ENCODE peak calls at places on chromosomes 7 and 10, in nine cellular contexts. L is chondrocyte, K is hepatocyte, Q is tibial artery, C is astrocyte of the spinal cord, T is RWPE1, O is body of pancreas, A is prostate gland, H is WTC11. B is an unnamed sample.

GRCh38 chr10:6416892-6417512 is 163.1 kb downstream of the PRKCQ start:
- DNase-seq in C (peak), L (no peak), A (no peak), T (peak), H (no peak), Q (no peak), K (peak), O (no peak), B (peak)

GRCh38 chr7:136966825-136967224 is 98.4 kb downstream of the CHRM2 start:
- DNase-seq in L (no peak), C (no peak), H (no peak), T (no peak), O (no peak), K (no peak), Q (no peak), A (no peak), B (no peak)

GRCh38 chr7:54343511-54343910 is 198.7 kb upstream of the VSTM2A start:
- DNase-seq in O (no peak), T (no peak), L (no peak), A (no peak), K (no peak), C (no peak), H (no peak), Q (no peak), B (no peak)

GRCh38 chr7:108463613-108464012 is 7.4 kb upstream of the NRCAM start:
- DNase-seq in O (no peak), H (no peak), C (no peak), L (no peak), T (no peak), Q (no peak), K (no peak), A (no peak), B (no peak)

GRCh38 chr10:132062641-132063390 is 2.9 kb upstream of the JAKMIP3 start:
- DNase-seq in O (no peak), K (no peak), L (peak), T (no peak), Q (no peak), C (no peak), H (no peak), A (no peak), B (no peak)

GRCh38 chr7:43572516-43573049 is 10.3 kb upstream of the STK17A start:
- DNase-seq in L (no peak), K (peak), A (no peak), O (peak), T (peak), C (peak), H (no peak), Q (peak), B (no peak)

GRCh38 chr7:50449501-50449880 is 659 bp downstream of the FIGNL1 start:
- DNase-seq in O (no peak), Q (no peak), K (no peak), T (no peak), A (no peak), H (no peak), L (no peak), C (no peak), B (no peak)

GRCh38 chr7:27756298-27756697 is 16.3 kb downstream of the TAX1BP1 start:
- DNase-seq in Q (no peak), A (no peak), O (no peak), K (no peak), H (no peak), C (no peak), T (no peak), L (no peak), B (no peak)

GRCh38 chr10:69437321-69438259 is 13.7 kb upstream of the TSPAN15 start:
- DNase-seq in T (no peak), C (no peak), K (no peak), Q (no peak), A (no peak), L (no peak), H (no peak), O (no peak), B (no peak)

GRCh38 chr10:91251430-91252056 is 31.1 kb downstream of the PCGF5 start:
- DNase-seq in Q (peak), K (peak), T (peak), O (peak), C (peak), H (peak), A (peak), L (no peak), B (peak)

GRCh38 chr7:98168181-98168903 is 42.9 kb upstream of the BHLHA15 start:
- DNase-seq in K (peak), A (peak), C (peak), Q (peak), O (peak), L (no peak), H (peak), T (peak), B (peak)

GRCh38 chr7:121430558-121430957 is 34.5 kb upstream of the FAM3C start:
- DNase-seq in K (no peak), L (no peak), O (no peak), A (no peak), T (no peak), C (no peak), Q (no peak), H (no peak), B (no peak)

GRCh38 chr10:48399056-48399541 is 92.6 kb downstream of the MAPK8 start:
- DNase-seq in O (no peak), L (no peak), K (no peak), H (peak), C (no peak), T (no peak), Q (no peak), A (no peak), B (peak)

GRCh38 chr7:140696024-140696678 is 357 bp upstream of the NDUFB2 start:
- DNase-seq in T (peak), A (peak), Q (peak), K (peak), H (no peak), L (no peak), O (peak), C (peak), B (peak)

GRCh38 chr7:50475340-50475739 is 25.2 kb upstream of the FIGNL1 start:
- DNase-seq in C (no peak), O (no peak), A (no peak), T (no peak), L (no peak), K (no peak), H (no peak), Q (no peak), B (no peak)

GRCh38 chr7:159094919-159095915 is 49.5 kb downstream of the VIPR2 start:
- DNase-seq in T (no peak), K (no peak), L (no peak), A (no peak), Q (no peak), O (no peak), C (no peak), H (no peak), B (no peak)

GRCh38 chr7:50962962-50963374 is 180.3 kb upstream of the GRB10 start:
- DNase-seq in L (no peak), O (peak), C (peak), T (peak), K (peak), Q (peak), H (no peak), A (peak), B (no peak)

GRCh38 chr10:35212856-35213255 is 86.2 kb downstream of the CREM start:
- DNase-seq in O (peak), K (no peak), H (no peak), A (no peak), Q (peak), T (no peak), L (no peak), C (peak), B (no peak)

GRCh38 chr7:2476776-2477446 is 713 bp upstream of the GRIFIN start:
- DNase-seq in H (no peak), Q (no peak), O (peak), C (no peak), L (no peak), T (no peak), K (no peak), A (no peak), B (no peak)

GRCh38 chr7:149825567-149826343 is 12.4 kb upstream of the ZNF862 start:
- DNase-seq in A (no peak), L (peak), C (no peak), K (no peak), Q (no peak), T (no peak), O (no peak), H (no peak), B (no peak)

GRCh38 chr7:98877692-98878364 is 504 bp upstream of the TRRAP start:
- DNase-seq in K (no peak), L (no peak), T (no peak), A (no peak), H (no peak), O (peak), C (no peak), Q (no peak), B (no peak)

GRCh38 chr7:91570600-91570999 is 306.4 kb downstream of the FZD1 start:
- DNase-seq in Q (no peak), C (no peak), T (no peak), L (no peak), K (no peak), A (no peak), O (no peak), H (no peak), B (no peak)

GRCh38 chr7:82699773-82700186 is 256.2 kb upstream of the CACNA2D1 start:
- DNase-seq in T (peak), K (peak), L (no peak), H (no peak), O (no peak), C (peak), A (peak), Q (no peak), B (no peak)

GRCh38 chr7:37342665-37343471 is 105.8 kb downstream of the ELMO1 start:
- DNase-seq in C (no peak), Q (no peak), K (no peak), H (no peak), L (no peak), T (no peak), A (no peak), O (no peak), B (no peak)

GRCh38 chr7:101201695-101202602 is 1.1 kb upstream of the MOGAT3 start:
- DNase-seq in A (no peak), O (peak), T (no peak), K (no peak), Q (no peak), C (no peak), H (peak), L (no peak), B (peak)

GRCh38 chr10:1358147-1358546 is 302.0 kb downstream of the WDR37 start:
- DNase-seq in T (no peak), H (no peak), O (no peak), L (no peak), A (no peak), C (no peak), Q (no peak), K (no peak), B (no peak)

GRCh38 chr7:127844707-127845331 is 186.4 kb downstream of the LRRC4 start:
- DNase-seq in H (no peak), L (no peak), O (peak), C (peak), K (peak), A (peak), T (no peak), Q (peak), B (no peak)

GRCh38 chr10:84517455-84518046 is 189.2 kb downstream of the CCSER2 start:
- DNase-seq in L (no peak), O (no peak), H (no peak), A (no peak), C (no peak), T (no peak), Q (no peak), K (no peak), B (no peak)

GRCh38 chr7:134784251-134785049 is 5.0 kb downstream of the CALD1 start:
- DNase-seq in H (no peak), C (peak), Q (peak), L (no peak), O (no peak), T (no peak), K (no peak), A (no peak), B (no peak)

GRCh38 chr7:107995184-107996071 is 7.5 kb downstream of the LAMB1 start:
- DNase-seq in Q (no peak), L (no peak), H (peak), O (no peak), K (peak), C (peak), T (peak), A (no peak), B (peak)

GRCh38 chr7:126574838-126575250 is 677.9 kb downstream of the GRM8 start:
- DNase-seq in L (no peak), Q (no peak), H (no peak), T (peak), K (peak), O (no peak), C (peak), A (no peak), B (no peak)

GRCh38 chr7:121954803-121955202 is 81.8 kb downstream of the PTPRZ1 start:
- DNase-seq in L (no peak), C (peak), O (no peak), Q (no peak), H (no peak), T (peak), A (no peak), K (no peak), B (no peak)

GRCh38 chr10:30431435-30431911 is 2.5 kb upstream of the MAP3K8 start:
- DNase-seq in T (no peak), A (no peak), H (peak), K (no peak), L (no peak), C (no peak), Q (peak), O (no peak), B (no peak)

GRCh38 chr7:41688012-41688625 is 14.8 kb downstream of the INHBA start:
- DNase-seq in O (no peak), K (no peak), Q (no peak), T (no peak), L (no peak), H (no peak), A (no peak), C (no peak), B (no peak)

GRCh38 chr7:14242186-14242585 is 252.7 kb upstream of the ETV1 start:
- DNase-seq in A (no peak), K (peak), O (no peak), T (no peak), L (no peak), H (no peak), Q (no peak), C (no peak), B (no peak)

GRCh38 chr7:51238981-51239495 is 77.6 kb downstream of the COBL start:
- DNase-seq in Q (no peak), A (no peak), C (no peak), T (no peak), O (no peak), K (no peak), H (no peak), L (no peak), B (no peak)

GRCh38 chr10:72375173-72375572 is 20.5 kb upstream of the DNAJB12 start:
- DNase-seq in H (peak), T (no peak), O (no peak), Q (no peak), L (no peak), K (no peak), C (no peak), A (no peak), B (no peak)

GRCh38 chr7:44333971-44334733 is 8.8 kb upstream of the CAMK2B start:
- DNase-seq in H (no peak), T (no peak), K (no peak), C (peak), A (no peak), L (no peak), O (no peak), Q (no peak), B (no peak)

GRCh38 chr7:1325246-1325645 is 92.6 kb downstream of the UNCX start:
- DNase-seq in K (no peak), A (no peak), Q (no peak), T (no peak), O (no peak), L (peak), C (no peak), H (no peak), B (peak)

GRCh38 chr7:8742837-8743236 is 309.4 kb downstream of the NXPH1 start:
- DNase-seq in T (no peak), Q (no peak), O (no peak), A (no peak), L (no peak), C (no peak), H (no peak), K (no peak), B (no peak)

GRCh38 chr10:102064868-102065560 is at the start of gene HPS6:
- DNase-seq in H (peak), A (peak), K (peak), C (peak), O (peak), L (peak), T (peak), Q (peak), B (peak)
- TF ChIP-seq CTCF in H (no peak), A (no peak), K (peak), C (no peak), O (peak), L (peak), T (peak), Q (peak), B (no peak)

DNA sequence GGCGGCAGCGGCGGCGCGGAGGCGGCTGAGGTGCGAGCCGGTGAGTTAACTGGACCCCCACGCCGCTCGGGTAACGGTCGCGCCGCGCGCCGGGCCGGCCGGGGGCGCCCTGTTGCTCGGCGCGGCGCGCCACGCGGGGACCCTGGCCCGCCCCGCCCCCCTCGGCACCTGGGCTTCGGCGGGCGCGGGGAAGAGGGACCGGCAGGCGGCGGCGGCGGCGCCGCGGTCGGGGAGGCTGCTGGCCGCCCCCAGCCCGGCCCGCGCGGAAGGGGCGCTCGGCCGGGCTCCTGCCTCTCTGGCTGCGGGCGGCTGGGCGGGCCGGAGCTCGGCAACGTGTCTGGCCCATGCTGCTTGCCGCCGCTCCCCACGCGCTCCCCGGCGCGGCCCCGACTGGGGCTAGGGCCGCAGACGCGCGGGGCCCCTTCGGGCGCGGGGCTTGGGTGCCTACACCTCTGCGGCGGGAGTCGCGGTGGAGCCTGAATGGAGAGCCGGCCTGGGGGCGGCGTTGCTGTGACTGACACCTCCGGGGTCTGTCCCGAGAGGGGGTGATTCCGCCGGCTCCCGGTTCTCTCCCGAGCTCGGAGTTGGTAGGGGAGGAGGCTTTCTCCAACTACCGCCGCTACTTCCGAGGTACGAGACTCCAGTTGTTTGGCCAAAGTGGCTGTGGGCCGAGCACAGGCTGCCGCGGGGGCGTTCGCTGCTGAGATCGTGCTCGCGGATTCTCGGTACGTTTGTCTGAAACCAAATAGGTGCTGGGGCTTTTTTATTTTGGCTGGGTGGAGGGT is 494 bp downstream of the PALS2 start:
- DNase-seq in C (peak), T (peak), A (peak), H (peak), K (peak), L (peak), Q (peak), O (peak), B (peak)
- TF ChIP-seq CTCF in C (no peak), T (no peak), A (no peak), H (no peak), K (no peak), L (peak), Q (no peak), O (no peak), B (no peak)

GRCh38 chr7:75881436-75882095 is 2.7 kb downstream of the RHBDD2 start:
- DNase-seq in L (no peak), T (no peak), Q (no peak), A (no peak), C (no peak), K (no peak), O (no peak), H (no peak), B (no peak)
- TF ChIP-seq CTCF in L (peak), T (no peak), Q (no peak), A (no peak), C (no peak), K (no peak), O (no peak), H (no peak), B (no peak)

DNA sequence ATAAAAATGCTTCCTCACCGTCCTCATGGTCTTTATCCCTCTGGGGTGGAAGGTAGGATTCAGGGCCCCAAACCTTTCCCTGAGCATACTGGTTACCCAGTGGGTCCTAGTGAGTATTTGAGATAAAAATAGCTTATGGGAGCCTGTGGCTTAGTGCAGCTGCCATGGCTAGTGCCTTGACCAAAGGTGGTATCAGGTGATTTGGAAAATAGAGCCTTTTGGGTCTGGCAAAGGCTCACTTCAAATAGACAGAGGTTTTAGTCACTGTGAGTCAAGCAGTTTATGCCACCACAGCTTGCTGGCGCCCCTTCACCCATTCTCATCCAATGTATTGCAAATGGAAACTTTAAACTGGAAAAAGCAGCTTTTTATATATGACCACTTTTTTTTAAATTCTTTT is 30.4 kb downstream of the PLAU start:
- DNase-seq in T (no peak), O (no peak), K (no peak), C (peak), L (no peak), Q (no peak), H (no peak), A (no peak), B (no peak)
- TF ChIP-seq CTCF in T (no peak), O (no peak), K (no peak), C (no peak), L (no peak), Q (no peak), H (no peak), A (no peak), B (no peak)

DNA sequence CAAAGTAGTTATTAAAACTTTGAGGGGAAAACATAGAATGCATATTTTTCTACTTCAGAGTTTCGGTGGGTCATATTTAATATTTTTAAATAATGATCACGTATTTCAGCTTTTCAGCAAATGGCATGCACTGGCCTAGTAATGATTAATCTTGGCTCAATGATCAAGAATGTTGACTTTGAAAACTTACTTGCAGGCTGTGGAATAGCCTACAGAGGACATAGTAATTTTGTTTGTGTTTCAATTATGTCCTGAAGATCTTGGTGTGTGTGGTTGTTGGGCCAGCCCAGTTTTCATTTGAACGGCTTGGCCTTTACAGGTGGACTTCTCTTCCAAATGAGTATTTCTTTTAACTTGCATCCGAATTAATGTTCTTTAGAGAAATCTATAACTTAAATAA is 35.1 kb downstream of the ADD3 start:
- DNase-seq in T (no peak), H (no peak), L (no peak), A (no peak), K (no peak), Q (no peak), O (no peak), C (no peak), B (no peak)
- TF ChIP-seq CTCF in T (no peak), H (no peak), L (no peak), A (no peak), K (no peak), Q (no peak), O (no peak), C (no peak), B (no peak)